ENCODE peak calls at places on chromosomes 1 and 21, in five cellular contexts. B, E, H, M and F are unnamed samples.
A peak's percentile ranks its signal among the peaks of the same experiment; 100 is the strongest.

GRCh38 chr1:16924216-16924918 is 2.6 kb downstream of the CROCC start:
- DNase-seq in B (no peak), M (peak; percentile 39), E (no peak), H (no peak), F (no peak)

GRCh38 chr1:47867447-47868347 is 129.5 kb downstream of the TRABD2B start:
- DNase-seq in M (no peak), B (no peak), H (no peak), E (no peak), F (no peak)

GRCh38 chr1:8055973-8056372 is 29.9 kb upstream of the ERRFI1 start:
- DNase-seq in E (no peak), M (no peak), H (peak; percentile 81), B (no peak), F (no peak)

GRCh38 chr1:23601104-23601967 is 42.0 kb upstream of the ID3 start:
- DNase-seq in E (no peak), B (no peak), H (no peak), M (no peak), F (no peak)

GRCh38 chr1:203271018-203271743 is 34.1 kb upstream of the BTG2 start:
- DNase-seq in B (no peak), E (peak; percentile 83), M (peak; percentile 83), H (peak; percentile 84), F (peak; percentile 58)

GRCh38 chr1:223832637-223832943 is 13.2 kb downstream of the TP53BP2 start:
- DNase-seq in H (no peak), E (no peak), M (peak; percentile 55), B (no peak), F (no peak)

GRCh38 chr1:236762410-236762809 is 32.7 kb upstream of the MTR start:
- DNase-seq in E (no peak), B (no peak), M (no peak), H (no peak), F (no peak)

GRCh38 chr1:242523968-242524570 is 428 bp downstream of the PLD5 start:
- DNase-seq in E (no peak), M (peak; percentile 91), H (peak; percentile 19), B (peak; percentile 50), F (no peak)

GRCh38 chr1:201640624-201641023 is 101.7 kb downstream of the NAV1 start:
- DNase-seq in B (no peak), H (peak; percentile 80), E (no peak), M (no peak), F (no peak)

DNA sequence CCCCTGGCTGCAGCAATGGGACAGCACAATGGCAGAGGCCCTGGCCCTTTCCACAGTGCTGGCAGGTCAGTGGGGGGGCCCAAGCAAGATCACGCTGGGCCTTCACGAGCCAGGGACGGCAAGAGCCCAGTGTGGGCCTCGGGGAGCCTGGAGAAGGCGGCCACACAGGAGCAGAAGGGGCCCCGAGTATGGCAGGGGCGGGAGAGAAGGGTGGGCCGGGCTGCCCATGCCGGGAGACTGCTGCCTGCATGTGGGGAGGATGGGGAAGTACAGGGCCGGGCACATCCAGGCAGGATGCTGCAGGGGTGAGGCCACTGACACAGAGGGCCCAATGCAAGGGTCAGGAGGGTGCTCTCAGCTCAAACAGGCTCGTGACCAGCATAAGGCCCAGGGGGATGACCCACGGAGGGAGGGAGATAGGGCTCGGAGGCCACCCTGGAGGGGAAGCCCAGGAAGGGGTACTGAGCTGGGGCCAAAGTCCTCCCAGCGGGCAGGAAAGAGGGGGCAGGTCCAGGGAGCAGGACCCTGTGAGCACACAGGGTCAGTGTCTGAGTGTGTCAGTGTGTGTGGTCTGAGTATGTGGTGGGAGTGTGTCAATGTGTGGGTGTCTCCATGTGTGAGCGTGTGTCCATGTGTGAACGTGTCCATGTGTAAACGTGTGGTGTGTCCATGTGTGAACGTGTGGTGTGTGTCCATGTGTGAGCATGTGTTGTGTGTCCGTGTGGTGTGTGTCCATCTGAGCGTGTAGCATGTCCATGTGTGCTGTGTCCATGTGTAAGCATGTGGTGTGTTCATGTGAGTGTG is 13.1 kb downstream of the SLC19A1 start:
- DNase-seq in H (no peak), E (no peak), M (peak; percentile 40), B (no peak), F (no peak)
- TF ChIP-seq CTCF in H (no peak), E (no peak), M (peak; percentile 16), B (no peak), F (no peak)

GRCh38 chr1:39633422-39633821 is 6.0 kb downstream of the HEYL start:
- DNase-seq in B (no peak), M (no peak), H (no peak), E (no peak), F (no peak)
- H3K27ac ChIP-seq in B (peak overlapping the region; percentile 49), M (peak overlapping the region; percentile 72), H (no peak overlapping the region), E (peak overlapping the region; percentile 56), F (no peak overlapping the region)

GRCh38 chr1:3707298-3707938 is 44.8 kb upstream of the CCDC27 start:
- DNase-seq in E (no peak), B (no peak), M (peak; percentile 85), H (no peak), F (no peak)

GRCh38 chr1:3710251-3710650 is 42.0 kb upstream of the CCDC27 start:
- DNase-seq in E (no peak), M (no peak), H (no peak), B (no peak), F (no peak)

GRCh38 chr1:3707939-3708328 is 44.3 kb upstream of the CCDC27 start:
- DNase-seq in H (no peak), B (no peak), M (no peak), E (no peak), F (no peak)

GRCh38 chr1:3706651-3707297 is 45.5 kb upstream of the CCDC27 start:
- DNase-seq in B (no peak), M (no peak), H (no peak), E (no peak), F (no peak)

DNA sequence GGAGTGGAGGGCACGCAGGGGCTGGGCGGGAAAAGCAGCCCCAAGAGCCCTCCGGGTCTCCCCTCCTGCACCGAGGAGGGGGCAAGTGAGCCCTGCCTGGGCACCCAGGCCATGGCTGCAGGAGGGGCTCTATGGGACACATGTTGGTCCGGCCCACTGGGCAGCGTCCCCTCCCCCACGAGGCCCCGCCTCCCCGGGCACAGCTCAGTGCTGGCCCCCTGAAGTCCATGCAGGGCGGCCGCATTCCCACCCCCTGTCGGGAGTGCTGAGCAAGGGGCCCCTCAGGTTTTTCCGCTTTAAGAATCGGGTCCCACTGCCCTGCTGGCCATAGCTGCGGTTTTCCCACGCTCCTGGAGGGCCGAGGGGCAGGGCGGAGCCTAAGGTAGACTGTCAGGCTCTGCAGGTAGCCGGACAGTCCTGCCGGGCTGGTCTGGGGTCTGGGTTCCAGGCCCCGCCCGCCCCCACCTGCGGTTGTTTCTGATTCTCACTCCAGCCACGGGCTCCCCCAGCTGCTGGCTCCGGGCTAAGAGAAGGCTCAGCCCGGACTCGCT is 43.5 kb upstream of the CCDC27 start:
- DNase-seq in H (no peak), B (no peak), M (peak; percentile 77), E (no peak), F (no peak)
- H3K27me3 ChIP-seq in H (peaks cover 9% of the 10 kb centered on the region), B (no peaks in the 10 kb centered on the region), M (peaks cover 10% of the 10 kb centered on the region), E (peaks cover 60% of the 10 kb centered on the region), F (peaks cover 25% of the 10 kb centered on the region)

GRCh38 chr1:152514715-152515453 is 602 bp downstream of the CRCT1 start:
- DNase-seq in B (no peak), E (no peak), M (no peak), H (no peak), F (no peak)

GRCh38 chr1:152513081-152513480 is 1.2 kb upstream of the CRCT1 start:
- DNase-seq in E (no peak), M (no peak), B (no peak), H (no peak), F (no peak)

GRCh38 chr1:152510503-152510902 is at the start of gene LCE5A:
- DNase-seq in E (no peak), H (no peak), B (no peak), M (no peak), F (no peak)

GRCh38 chr1:152515454-152515823 is 1.2 kb downstream of the CRCT1 start:
- DNase-seq in M (no peak), E (no peak), H (peak; percentile 23), B (no peak), F (no peak)

DNA sequence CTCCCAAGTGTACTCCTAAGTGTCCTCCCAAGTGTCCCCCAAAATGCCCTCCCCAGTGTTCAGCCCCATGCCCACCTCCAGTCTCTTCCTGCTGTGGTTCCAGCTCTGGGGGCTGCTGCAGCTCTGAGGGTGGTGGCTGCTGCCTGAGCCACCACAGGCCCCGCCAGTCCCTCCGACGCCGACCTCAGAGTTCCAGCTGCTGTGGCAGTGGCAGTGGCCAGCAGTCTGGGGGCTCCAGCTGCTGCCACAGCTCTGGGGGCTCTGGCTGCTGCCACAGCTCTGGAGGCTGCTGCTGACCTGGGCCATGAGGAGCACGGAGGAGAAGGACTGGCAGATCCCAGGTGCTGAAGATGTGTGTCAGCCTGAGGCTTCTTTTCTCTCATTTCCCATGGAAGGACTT is 993 bp downstream of the LCE5A start:
- DNase-seq in E (no peak), H (no peak), M (no peak), B (no peak), F (no peak)
- TF ChIP-seq CTCF in E (no peak), H (no peak), M (no peak), B (no peak), F (no peak)